ENCODE peak calls at places on chromosomes 11 and 22, in four cellular contexts. V, E, Z and J are unnamed samples.

GRCh38 chr11:56659755-56660154 is 3.7 kb upstream of the OR5AR1 start:
- DNase-seq in V (no peak), E (no peak), Z (no peak), J (no peak)

GRCh38 chr22:50724616-50725015 is 13.4 kb upstream of the ACR start:
- DNase-seq in V (no peak), E (no peak), Z (no peak), J (no peak)

GRCh38 chr11:118606157-118606843 is 1.1 kb upstream of the PHLDB1 start:
- DNase-seq in V (no peak), E (no peak), Z (no peak), J (no peak)

GRCh38 chr11:118410055-118410745 is 8.8 kb downstream of the ATP5MG start:
- DNase-seq in V (no peak), E (no peak), Z (no peak), J (no peak)

GRCh38 chr11:116336540-116336939 is 436.2 kb downstream of the BUD13 start:
- DNase-seq in V (no peak), E (no peak), Z (no peak), J (peak; percentile 21)

GRCh38 chr11:11966826-11967668 is 41.4 kb downstream of the DKK3 start:
- DNase-seq in V (peak; percentile 71), E (peak; percentile 64), Z (peak; percentile 49), J (peak; percentile 77)

GRCh38 chr11:66365166-66365565 is 6.4 kb downstream of the SLC29A2 start:
- DNase-seq in V (no peak), E (no peak), Z (no peak), J (no peak)

GRCh38 chr22:27668828-27669797 is 132.4 kb downstream of the MN1 start:
- DNase-seq in V (no peak), E (no peak), Z (peak; percentile 84), J (no peak)

GRCh38 chr11:2296913-2297622 is 4.7 kb downstream of the C11orf21 start:
- DNase-seq in V (peak; percentile 40), E (no peak), Z (no peak), J (peak; percentile 67)

GRCh38 chr11:134360050-134360835 is 28.5 kb downstream of the GLB1L2 start:
- DNase-seq in V (peak; percentile 85), E (peak; percentile 88), Z (peak; percentile 74), J (no peak)

GRCh38 chr11:55795256-55795655 is at the start of gene OR5D14:
- DNase-seq in V (no peak), E (no peak), Z (no peak), J (no peak)

GRCh38 chr11:11977206-11977938 is 31.1 kb downstream of the DKK3 start:
- DNase-seq in V (peak; percentile 79), E (peak; percentile 91), Z (peak; percentile 11), J (peak; percentile 88)

GRCh38 chr11:111785886-111786412 is 19.8 kb upstream of the PPP2R1B start:
- DNase-seq in V (no peak), E (no peak), Z (no peak), J (no peak)

GRCh38 chr11:39209966-39210365 is 2249.5 kb downstream of the LRRC4C start:
- DNase-seq in V (no peak), E (no peak), Z (no peak), J (no peak)

GRCh38 chr11:82305123-82305522 is 428.5 kb downstream of the FAM181B start:
- DNase-seq in V (no peak), E (no peak), Z (no peak), J (no peak)

GRCh38 chr11:75562836-75563484 is 907 bp downstream of the SERPINH1 start:
- DNase-seq in V (peak; percentile 56), E (peak; percentile 68), Z (peak; percentile 31), J (no peak)

GRCh38 chr11:87926250-87926970 is 248.8 kb downstream of the RAB38 start:
- DNase-seq in V (no peak), E (peak; percentile 48), Z (no peak), J (no peak)

GRCh38 chr11:56764976-56765375 is 16.5 kb upstream of the OR9G4 start:
- DNase-seq in V (no peak), E (no peak), Z (no peak), J (no peak)

GRCh38 chr22:29041408-29041807 is 20.2 kb downstream of the C22orf31 start:
- DNase-seq in V (no peak), E (peak; percentile 37), Z (no peak), J (no peak)

GRCh38 chr11:62770778-62771143 is 435 bp upstream of the TAF6L start:
- DNase-seq in V (no peak), E (peak; percentile 30), Z (no peak), J (no peak)

GRCh38 chr11:30635401-30635989 is 49.3 kb upstream of the MPPED2 start:
- DNase-seq in V (no peak), E (no peak), Z (no peak), J (no peak)

GRCh38 chr22:27801616-27802388 is at the start of gene MN1:
- DNase-seq in V (no peak), E (peak; percentile 90), Z (peak; percentile 26), J (no peak)

GRCh38 chr11:86301742-86302091 is 323 bp upstream of the HIKESHI start:
- DNase-seq in V (no peak), E (no peak), Z (no peak), J (no peak)

GRCh38 chr11:80694385-80694784 is 1253.6 kb upstream of the TENM4 start:
- DNase-seq in V (no peak), E (no peak), Z (peak; percentile 32), J (no peak)

GRCh38 chr11:64744544-64745218 is 739 bp upstream of the RASGRP2 start:
- DNase-seq in V (no peak), E (peak; percentile 26), Z (no peak), J (no peak)

GRCh38 chr11:122098223-122098980 is 17.6 kb downstream of the BLID start:
- DNase-seq in V (no peak), E (no peak), Z (no peak), J (no peak)

GRCh38 chr11:17528181-17528691 is 16.0 kb downstream of the USH1C start:
- DNase-seq in V (no peak), E (peak; percentile 89), Z (no peak), J (no peak)

GRCh38 chr11:18259259-18259658 is 6.8 kb upstream of the SAA1 start:
- DNase-seq in V (no peak), E (no peak), Z (no peak), J (no peak)

GRCh38 chr11:17954395-17955252 is 58.2 kb downstream of the SERGEF start:
- DNase-seq in V (no peak), E (no peak), Z (no peak), J (no peak)

GRCh38 chr11:59829358-59829757 is 15.9 kb downstream of the CBLIF start:
- DNase-seq in V (no peak), E (no peak), Z (no peak), J (no peak)

GRCh38 chr11:90465553-90465952 is 242.7 kb upstream of the CHORDC1 start:
- DNase-seq in V (no peak), E (no peak), Z (no peak), J (no peak)

GRCh38 chr22:27879923-27880322 is 39.1 kb downstream of the PITPNB start:
- DNase-seq in V (no peak), E (peak; percentile 64), Z (peak; percentile 30), J (no peak)

GRCh38 chr22:50705219-50705691 is 32.6 kb downstream of the SHANK3 start:
- DNase-seq in V (no peak), E (no peak), Z (no peak), J (no peak)